ENCODE peak calls at places on chromosome 18, in ten cellular contexts. O is tibial nerve, G is fibroblast of mammary gland, M is right atrium auricular region, F is left ventricle myocardium inferior, Q is uterus, U is stomach, A is AG04450, N is HFF-Myc, Y is GM12865. C is an unnamed sample.

GRCh38 chr18:50107468-50107867 is 87.5 kb downstream of the MYO5B start:
- DNase-seq in O (no peak), G (no peak), M (no peak), F (no peak), Q (no peak), U (no peak), A (no peak), N (no peak), Y (no peak), C (no peak)

GRCh38 chr18:50177294-50177992 is 17.5 kb downstream of the MYO5B start:
- DNase-seq in O (no peak), G (no peak), M (no peak), F (no peak), Q (no peak), U (no peak), A (no peak), N (no peak), Y (no peak), C (no peak)

GRCh38 chr18:78102135-78102534 is 852.5 kb downstream of the GALR1 start:
- DNase-seq in O (no peak), G (no peak), M (no peak), F (no peak), Q (no peak), U (no peak), A (no peak), N (no peak), Y (no peak), C (no peak)

GRCh38 chr18:74268933-74269620 is 22.7 kb downstream of the CYB5A start:
- DNase-seq in O (no peak), G (no peak), M (no peak), F (peak), Q (no peak), U (no peak), A (no peak), N (no peak), Y (no peak), C (no peak)

GRCh38 chr18:40577255-40577654 is 1377.8 kb upstream of the PIK3C3 start:
- DNase-seq in O (no peak), G (no peak), M (no peak), F (no peak), Q (no peak), U (no peak), A (no peak), N (no peak), Y (no peak), C (no peak)

GRCh38 chr18:3067213-3068118 is 54.5 kb upstream of the LPIN2 start:
- DNase-seq in O (no peak), G (no peak), M (no peak), F (no peak), Q (no peak), U (no peak), A (no peak), N (no peak), Y (peak), C (no peak)

GRCh38 chr18:63169853-63170252 is 149.7 kb downstream of the BCL2 start:
- DNase-seq in O (no peak), G (peak), M (no peak), F (no peak), Q (no peak), U (no peak), A (no peak), N (no peak), Y (no peak), C (no peak)

GRCh38 chr18:6941988-6942387 is 175.6 kb downstream of the LAMA1 start:
- DNase-seq in O (no peak), G (no peak), M (no peak), F (no peak), Q (no peak), U (no peak), A (no peak), N (no peak), Y (no peak), C (no peak)

GRCh38 chr18:28905509-28905908 is 728.6 kb upstream of the CDH2 start:
- DNase-seq in O (no peak), G (peak), M (no peak), F (no peak), Q (no peak), U (no peak), A (no peak), N (peak), Y (no peak), C (no peak)

GRCh38 chr18:62885804-62886203 is 170.5 kb downstream of the PHLPP1 start:
- DNase-seq in O (no peak), G (no peak), M (no peak), F (no peak), Q (no peak), U (no peak), A (no peak), N (no peak), Y (no peak), C (no peak)

GRCh38 chr18:74496508-74497307 is 545 bp downstream of the CNDP2 start:
- DNase-seq in O (peak), G (peak), M (peak), F (peak), Q (peak), U (peak), A (peak), N (no peak), Y (peak), C (no peak)

GRCh38 chr18:79570266-79571201 is 109.1 kb upstream of the CTDP1 start:
- DNase-seq in O (no peak), G (peak), M (no peak), F (no peak), Q (peak), U (no peak), A (peak), N (no peak), Y (no peak), C (peak)

GRCh38 chr18:12361770-12362378 is 15.2 kb downstream of the AFG3L2 start:
- DNase-seq in O (no peak), G (peak), M (no peak), F (peak), Q (no peak), U (no peak), A (no peak), N (no peak), Y (no peak), C (no peak)

GRCh38 chr18:3281456-3282400 is 19.8 kb downstream of the MYL12B start:
- DNase-seq in O (peak), G (peak), M (no peak), F (no peak), Q (no peak), U (no peak), A (no peak), N (peak), Y (peak), C (peak)

GRCh38 chr18:56388571-56388970 is 249.8 kb downstream of the TXNL1 start:
- DNase-seq in O (no peak), G (no peak), M (no peak), F (no peak), Q (no peak), U (no peak), A (no peak), N (no peak), Y (no peak), C (no peak)

GRCh38 chr18:59954746-59955145 is 55.0 kb downstream of the PMAIP1 start:
- DNase-seq in O (no peak), G (peak), M (no peak), F (no peak), Q (no peak), U (no peak), A (peak), N (peak), Y (no peak), C (no peak)

GRCh38 chr18:54828290-54828871 is at the start of gene RAB27B:
- DNase-seq in O (peak), G (peak), M (peak), F (peak), Q (peak), U (peak), A (peak), N (peak), Y (peak), C (peak)

GRCh38 chr18:35609236-35609635 is 27.7 kb downstream of the GALNT1 start:
- DNase-seq in O (no peak), G (no peak), M (no peak), F (no peak), Q (no peak), U (no peak), A (no peak), N (no peak), Y (no peak), C (no peak)
- TF ChIP-seq CTCF in O (no peak), G (no peak), M (no peak), F (no peak), Q (no peak), U (no peak), A (no peak), N (no peak), Y (no peak), C (no peak)

DNA sequence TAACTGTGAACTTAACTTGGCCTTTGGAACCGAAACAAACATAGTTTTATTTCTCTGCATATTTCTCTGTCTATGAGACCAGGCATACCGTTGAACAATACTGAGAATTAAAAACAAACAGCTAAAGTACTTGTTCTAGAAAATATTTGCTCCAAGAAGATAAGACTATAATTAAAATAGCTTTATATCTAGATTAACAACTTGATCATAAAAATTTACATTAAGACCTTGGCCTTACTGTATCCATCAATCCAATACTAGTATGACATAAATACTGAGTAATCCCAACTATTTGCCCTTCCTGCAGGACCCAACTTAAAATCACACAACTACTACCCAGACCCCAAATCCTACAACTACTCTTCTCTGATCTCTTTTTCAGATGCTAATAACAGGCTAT is 260.9 kb downstream of the RIT2 start:
- DNase-seq in O (no peak), G (no peak), M (no peak), F (no peak), Q (no peak), U (no peak), A (no peak), N (no peak), Y (no peak), C (no peak)
- H3K4me3 ChIP-seq in O (no peak), G (no peak), M (no peak), F (no peak), Q (no peak), U (no peak), A (no peak), N (no peak), Y (no peak), C (no peak)

GRCh38 chr18:45837283-45838070 is 12.0 kb downstream of the SIGLEC15 start:
- DNase-seq in O (no peak), G (peak), M (no peak), F (peak), Q (no peak), U (peak), A (no peak), N (no peak), Y (peak), C (no peak)
- TF ChIP-seq CTCF in O (no peak), G (no peak), M (peak), F (peak), Q (peak), U (no peak), A (peak), N (peak), Y (no peak), C (no peak)

GRCh38 chr18:9123520-9123919 is 13.1 kb upstream of the ANKRD12 start:
- DNase-seq in O (no peak), G (no peak), M (no peak), F (no peak), Q (no peak), U (no peak), A (no peak), N (no peak), Y (no peak), C (no peak)

GRCh38 chr18:9120796-9121195 is 15.8 kb upstream of the ANKRD12 start:
- DNase-seq in O (no peak), G (no peak), M (no peak), F (no peak), Q (no peak), U (no peak), A (no peak), N (no peak), Y (peak), C (no peak)

GRCh38 chr18:9115984-9116383 is 13.5 kb downstream of the NDUFV2 start:
- DNase-seq in O (no peak), G (no peak), M (no peak), F (no peak), Q (no peak), U (no peak), A (no peak), N (no peak), Y (no peak), C (no peak)

GRCh38 chr18:9113468-9114149 is 11.1 kb downstream of the NDUFV2 start:
- DNase-seq in O (no peak), G (no peak), M (no peak), F (no peak), Q (no peak), U (no peak), A (no peak), N (no peak), Y (no peak), C (no peak)

GRCh38 chr18:9117980-9118841 is 15.7 kb downstream of the NDUFV2 start:
- DNase-seq in O (no peak), G (no peak), M (no peak), F (no peak), Q (no peak), U (no peak), A (no peak), N (no peak), Y (peak), C (no peak)
- H3K4me3 ChIP-seq in O (no peak), G (no peak), M (no peak), F (peak), Q (no peak), U (no peak), A (no peak), N (no peak), Y (peak), C (no peak)

GRCh38 chr18:44900627-44901026 is 219.9 kb downstream of the SETBP1 start:
- DNase-seq in O (no peak), G (no peak), M (no peak), F (no peak), Q (no peak), U (no peak), A (no peak), N (no peak), Y (no peak), C (no peak)

GRCh38 chr18:44898536-44898935 is 217.8 kb downstream of the SETBP1 start:
- DNase-seq in O (no peak), G (no peak), M (no peak), F (no peak), Q (no peak), U (no peak), A (no peak), N (no peak), Y (no peak), C (no peak)

GRCh38 chr18:44899832-44900231 is 219.1 kb downstream of the SETBP1 start:
- DNase-seq in O (no peak), G (peak), M (no peak), F (no peak), Q (no peak), U (no peak), A (no peak), N (no peak), Y (peak), C (no peak)

GRCh38 chr18:44903327-44903726 is 222.6 kb downstream of the SETBP1 start:
- DNase-seq in O (no peak), G (no peak), M (no peak), F (no peak), Q (no peak), U (no peak), A (no peak), N (no peak), Y (no peak), C (no peak)

GRCh38 chr18:44901283-44901682 is 220.6 kb downstream of the SETBP1 start:
- DNase-seq in O (no peak), G (no peak), M (no peak), F (no peak), Q (no peak), U (no peak), A (no peak), N (no peak), Y (no peak), C (no peak)
- TF ChIP-seq CTCF in O (no peak), G (peak), M (peak), F (peak), Q (no peak), U (no peak), A (peak), N (peak), Y (no peak), C (no peak)

DNA sequence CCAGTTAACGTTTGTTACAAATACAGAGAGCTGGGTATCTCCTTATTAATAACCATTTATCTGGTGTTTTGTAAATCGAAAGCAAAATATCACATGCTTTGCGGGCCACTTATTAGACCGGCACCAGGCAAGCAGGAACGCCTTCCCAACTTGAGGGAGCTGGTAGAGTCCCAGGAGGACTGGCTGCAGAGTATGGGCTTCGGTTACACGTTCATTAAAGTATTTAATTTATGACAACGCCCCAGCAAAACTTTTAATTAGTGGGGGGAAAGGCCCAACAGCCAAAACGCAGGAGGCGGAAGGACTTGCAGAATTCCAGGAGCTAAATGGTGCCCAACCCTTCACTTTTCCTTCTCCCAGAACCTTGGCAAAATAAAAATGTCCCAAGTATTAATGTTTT is 3.7 kb downstream of the SMAD7 start:
- DNase-seq in O (no peak), G (no peak), M (no peak), F (no peak), Q (no peak), U (no peak), A (no peak), N (no peak), Y (no peak), C (no peak)
- H3K4me3 ChIP-seq in O (peak), G (peak), M (peak), F (peak), Q (peak), U (peak), A (peak), N (peak), Y (peak), C (peak)

DNA sequence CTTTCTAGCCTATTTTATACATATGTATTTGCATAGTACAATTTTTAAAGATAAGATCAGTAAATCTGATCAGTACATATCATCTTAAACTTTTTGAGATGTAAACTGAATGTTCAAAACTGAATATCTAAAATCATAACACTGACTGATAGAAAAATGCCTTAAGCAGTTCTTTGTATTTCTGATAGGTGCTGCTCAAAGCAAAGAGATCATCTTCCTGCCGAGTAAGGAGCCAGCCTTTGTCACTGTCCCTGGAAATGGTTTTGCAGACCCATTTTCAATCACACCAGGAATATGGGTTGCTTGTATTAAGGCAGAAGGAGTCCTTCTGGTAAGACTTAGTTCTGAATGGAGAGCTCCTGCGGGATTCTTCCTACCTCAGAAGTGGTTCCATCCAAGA is 135.0 kb downstream of the LAMA3 start:
- DNase-seq in O (no peak), G (peak), M (no peak), F (no peak), Q (no peak), U (no peak), A (no peak), N (no peak), Y (no peak), C (no peak)
- TF ChIP-seq CTCF in O (no peak), G (no peak), M (peak), F (peak), Q (no peak), U (no peak), A (no peak), N (no peak), Y (peak), C (no peak)

C was measured in astrocyte of the cerebellum.